ENCODE peak calls at places on chromosome 19, in nine cellular contexts. X is adrenal gland, W is stomach, C is testis, I is ovary, H is K562, O is suprapubic skin, K is uterus, N is sigmoid colon. Y is an unnamed sample.

GRCh38 chr19:46015961-46016425 is 6.9 kb downstream of the PGLYRP1 start:
- DNase-seq in X (no peak), O (no peak), K (no peak), N (no peak), I (no peak), H (no peak), W (no peak), C (no peak), Y (no peak)

GRCh38 chr19:51372649-51373504 is at the start of gene NKG7:
- DNase-seq in W (no peak), X (no peak), K (no peak), N (no peak), C (no peak), O (no peak), H (peak; percentile 31), I (no peak), Y (no peak)

GRCh38 chr19:49589391-49589790 is 1.6 kb upstream of the PRR12 start:
- DNase-seq in C (no peak), H (no peak), O (no peak), W (no peak), K (no peak), I (no peak), X (no peak), N (no peak), Y (no peak)

GRCh38 chr19:50311723-50312635 is 17.2 kb downstream of the KCNC3 start:
- DNase-seq in C (peak; percentile 29), N (no peak), W (no peak), X (no peak), I (no peak), H (peak; percentile 87), O (no peak), K (no peak), Y (peak; percentile 81)

GRCh38 chr19:45470147-45471081 is 2.6 kb downstream of the FOSB start:
- DNase-seq in N (no peak), O (peak; percentile 85), I (peak; percentile 62), H (peak; percentile 61), W (no peak), X (peak; percentile 82), K (peak; percentile 48), C (no peak), Y (peak; percentile 21)

GRCh38 chr19:19106061-19106551 is 32.2 kb downstream of the TMEM161A start:
- DNase-seq in W (no peak), X (peak; percentile 50), N (no peak), K (peak; percentile 65), H (no peak), I (peak; percentile 74), O (no peak), C (no peak), Y (peak; percentile 93)

GRCh38 chr19:16764793-16765433 is 45.3 kb downstream of the NWD1 start:
- DNase-seq in W (no peak), H (no peak), I (no peak), C (no peak), X (no peak), O (no peak), K (no peak), N (no peak), Y (no peak)

GRCh38 chr19:57566396-57567256 is 7.0 kb upstream of the ZNF550 start:
- DNase-seq in C (no peak), W (no peak), I (no peak), X (no peak), O (no peak), H (no peak), K (no peak), N (no peak), Y (peak; percentile 2)

GRCh38 chr19:37990362-37990761 is 83.4 kb downstream of the SIPA1L3 start:
- DNase-seq in H (no peak), N (no peak), O (no peak), I (no peak), C (no peak), W (no peak), K (no peak), X (no peak), Y (no peak)

GRCh38 chr19:14031719-14032480 is at the start of gene IL27RA:
- DNase-seq in C (peak; percentile 47), H (peak; percentile 79), W (peak; percentile 64), O (no peak), N (peak; percentile 69), I (peak; percentile 51), K (peak; percentile 35), X (peak; percentile 37), Y (peak; percentile 58)
- TF ChIP-seq POLR2A in C (no peak), H (peak; percentile 78), W (no peak), O (no peak), N (no peak), I (no peak), K (no peak), X (no peak), Y (no peak)

GRCh38 chr19:8724276-8724675 is 2.8 kb downstream of the OR2Z1 start:
- DNase-seq in X (no peak), H (no peak), K (no peak), W (no peak), C (no peak), O (no peak), I (no peak), N (no peak), Y (no peak)
- H3K9me3 ChIP-seq in X (no peaks in the 10 kb centered on the region), H (no peaks in the 10 kb centered on the region), K (no peaks in the 10 kb centered on the region), W (no peaks in the 10 kb centered on the region), C (no peaks in the 10 kb centered on the region), O (no peaks in the 10 kb centered on the region), I (no peaks in the 10 kb centered on the region), N (peaks cover 3% of the 10 kb centered on the region), Y (no peaks in the 10 kb centered on the region)

DNA sequence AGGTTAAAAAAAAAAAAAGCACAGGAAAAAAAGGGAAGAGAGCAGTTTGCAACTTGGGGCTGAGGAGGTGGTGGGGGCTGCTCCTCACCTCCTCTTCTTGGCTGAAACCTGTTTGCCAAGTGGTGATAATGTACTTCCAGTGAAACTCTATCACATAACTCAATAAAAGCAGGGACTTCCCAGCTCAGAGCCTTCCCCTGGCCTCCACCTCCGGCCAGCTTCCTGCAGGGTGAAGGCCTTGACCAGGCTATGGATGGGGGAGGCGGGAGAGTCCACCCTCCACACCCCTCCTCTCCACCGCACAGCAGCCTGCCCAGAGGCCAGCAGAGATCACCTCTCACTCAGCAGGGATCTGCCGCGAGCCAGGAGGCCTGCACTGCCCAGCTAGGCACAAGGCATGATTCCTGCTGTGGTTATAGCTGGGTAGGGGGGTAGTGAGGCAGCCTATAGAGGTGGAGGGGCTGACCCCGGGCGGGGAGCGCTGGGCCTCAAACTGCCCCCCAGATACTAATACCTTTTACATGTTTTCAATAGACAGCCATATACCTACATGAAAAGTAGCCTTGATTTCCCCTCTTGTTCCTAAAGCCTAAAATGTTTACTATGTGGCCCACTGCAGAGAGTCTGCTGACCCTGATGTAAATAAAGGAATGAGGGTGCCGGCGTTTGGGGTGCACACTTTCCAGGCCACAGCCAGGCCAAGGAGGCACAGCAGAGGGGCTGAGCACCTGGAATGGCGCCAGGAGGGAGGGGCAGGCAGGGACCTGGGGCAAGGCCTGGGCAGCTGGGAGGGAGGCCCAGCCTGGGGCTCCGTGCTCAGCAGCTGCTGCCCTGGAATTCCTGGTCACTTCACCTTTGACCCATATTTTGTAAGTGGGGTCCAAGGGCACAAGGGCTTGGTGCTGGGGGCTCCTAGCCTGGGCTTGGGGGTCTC is 10.3 kb downstream of the ZNF787 start:
- DNase-seq in C (peak; percentile 84), O (peak; percentile 62), X (peak; percentile 89), W (peak; percentile 73), H (no peak), K (no peak), N (no peak), I (peak; percentile 85), Y (peak; percentile 64)
- H3K4me1 ChIP-seq in C (peaks cover 89% of the 10 kb centered on the region), O (peaks cover 88% of the 10 kb centered on the region), X (peaks cover 83% of the 10 kb centered on the region), W (peaks cover 100% of the 10 kb centered on the region), H (peaks cover 65% of the 10 kb centered on the region), K (peaks cover 47% of the 10 kb centered on the region), N (peaks cover 92% of the 10 kb centered on the region), I (peaks cover 44% of the 10 kb centered on the region), Y (peaks cover 90% of the 10 kb centered on the region)

DNA sequence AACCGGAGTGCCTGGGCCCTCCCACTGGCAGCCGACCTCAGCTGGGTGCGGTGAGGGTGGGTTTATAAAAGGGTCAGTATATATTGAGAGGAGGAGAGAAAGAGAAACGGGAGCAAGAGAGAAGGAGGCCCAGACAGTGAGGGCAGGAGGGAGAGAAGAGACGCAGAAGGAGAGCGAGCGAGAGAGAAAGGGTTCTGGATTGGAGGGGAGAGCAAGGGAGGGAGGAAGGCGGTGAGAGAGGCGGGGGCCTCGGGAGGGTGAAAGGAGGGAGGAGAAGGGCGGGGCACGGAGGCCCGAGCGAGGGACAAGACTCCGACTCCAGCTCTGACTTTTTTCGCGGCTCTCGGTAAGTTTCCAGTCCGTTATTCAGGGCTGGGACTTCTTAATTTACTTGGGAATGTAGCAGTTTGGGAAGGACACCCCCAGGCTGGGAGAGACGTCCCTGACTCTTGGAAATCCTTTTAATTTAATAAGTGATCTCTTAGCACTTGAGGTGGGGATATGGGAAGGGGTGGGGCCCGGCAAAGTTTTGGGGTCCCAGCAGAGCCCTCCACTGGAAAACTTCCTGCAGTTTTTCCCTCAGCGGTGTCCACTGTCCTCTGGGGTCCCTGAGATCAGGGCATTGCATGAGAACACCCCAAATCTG is at the start of gene EMP3:
- DNase-seq in K (peak; percentile 88), I (peak; percentile 90), H (peak; percentile 78), C (peak; percentile 90), O (peak; percentile 92), X (peak; percentile 90), N (peak; percentile 95), W (peak; percentile 69), Y (peak; percentile 81)
- TF ChIP-seq POLR2A in K (peak; percentile 54), I (peak; percentile 73), H (peak; percentile 94), C (no peak), O (peak; percentile 79), X (peak; percentile 75), N (peak; percentile 75), W (no peak), Y (no peak)

DNA sequence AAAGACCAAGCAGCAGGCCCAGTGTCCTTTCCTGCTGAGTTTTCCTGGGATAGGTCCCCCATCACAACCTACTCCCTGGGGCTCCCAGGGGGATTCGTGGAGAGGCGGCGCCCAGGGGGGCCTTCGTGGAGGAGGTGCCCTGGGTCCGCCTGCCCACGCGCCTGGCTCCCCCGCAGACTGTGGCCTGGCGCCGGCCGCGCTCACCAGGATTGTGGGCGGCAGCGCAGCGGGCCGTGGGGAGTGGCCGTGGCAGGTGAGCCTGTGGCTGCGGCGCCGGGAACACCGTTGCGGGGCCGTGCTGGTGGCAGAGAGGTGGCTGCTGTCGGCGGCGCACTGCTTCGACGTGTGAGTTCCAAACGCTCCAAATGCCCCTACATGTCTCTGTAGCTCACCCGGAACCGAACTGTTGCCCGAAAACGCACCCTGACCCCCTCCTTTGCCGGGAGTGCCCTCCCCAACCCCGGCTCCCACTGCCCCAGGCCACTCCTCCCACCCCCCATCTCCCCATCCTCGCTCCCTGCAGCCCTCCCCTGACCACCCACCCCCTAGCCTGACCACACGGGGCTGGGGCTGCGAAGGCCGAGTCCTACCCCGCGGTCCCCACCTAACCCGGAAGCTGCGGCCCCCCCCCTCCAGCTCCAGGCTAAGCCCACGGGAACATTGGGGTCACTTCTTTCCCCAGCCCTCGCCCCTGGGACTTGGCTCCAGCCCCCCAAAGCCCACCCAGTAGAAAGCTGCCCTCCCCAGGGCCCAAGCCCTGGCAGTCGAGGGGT is 3.3 kb downstream of the TIMM13 start:
- DNase-seq in W (no peak), O (peak; percentile 61), H (peak; percentile 33), I (no peak), K (no peak), C (no peak), N (no peak), X (no peak), Y (no peak)
- H3K9me3 ChIP-seq in W (no peaks in the 10 kb centered on the region), O (no peaks in the 10 kb centered on the region), H (no peaks in the 10 kb centered on the region), I (no peaks in the 10 kb centered on the region), K (no peaks in the 10 kb centered on the region), C (no peaks in the 10 kb centered on the region), N (no peaks in the 10 kb centered on the region), X (no peaks in the 10 kb centered on the region), Y (no peaks in the 10 kb centered on the region)

GRCh38 chr19:35322014-35322413 is 7.0 kb upstream of the CD22 start:
- DNase-seq in W (no peak), X (no peak), N (no peak), H (no peak), C (no peak), K (no peak), I (no peak), O (no peak), Y (no peak)
- H3K4me1 ChIP-seq in W (peaks cover 19% of the 10 kb centered on the region), X (peaks cover 26% of the 10 kb centered on the region), N (no peaks in the 10 kb centered on the region), H (peaks cover 24% of the 10 kb centered on the region), C (peaks cover 4% of the 10 kb centered on the region), K (no peaks in the 10 kb centered on the region), I (peaks cover 11% of the 10 kb centered on the region), O (peaks cover 13% of the 10 kb centered on the region), Y (peaks cover 37% of the 10 kb centered on the region)